ENCODE peak calls at places on chromosomes 11 and 22, in four cellular contexts. A is heart left ventricle, B is body of pancreas, G is upper lobe of right lung. T is an unnamed sample.

GRCh38 chr11:72965672-72966071 is 151.5 kb downstream of the ATG16L2 start:
- DNase-seq in A (no peak), B (no peak), G (no peak), T (no peak)

GRCh38 chr11:75333022-75333806 is 18.2 kb downstream of the ARRB1 start:
- DNase-seq in A (no peak), B (no peak), G (no peak), T (no peak)

GRCh38 chr11:114354076-114354475 is 46.2 kb downstream of the C11orf71 start:
- DNase-seq in A (no peak), B (no peak), G (no peak), T (no peak)

GRCh38 chr11:118241191-118242098 is 10.7 kb downstream of the MPZL3 start:
- DNase-seq in A (no peak), B (peak; percentile 40), G (no peak), T (peak; percentile 57)

GRCh38 chr11:116339306-116339705 is 433.5 kb downstream of the BUD13 start:
- DNase-seq in A (no peak), B (no peak), G (no peak), T (no peak)

GRCh38 chr11:44446341-44446712 is 119.1 kb upstream of the CD82 start:
- DNase-seq in A (no peak), B (no peak), G (no peak), T (no peak)

GRCh38 chr22:24969588-24970301 is 17.2 kb downstream of the KIAA1671 start:
- DNase-seq in A (peak; percentile 80), B (no peak), G (no peak), T (no peak)

GRCh38 chr11:57426439-57426753 is 525 bp downstream of the SLC43A3 start:
- DNase-seq in A (no peak), B (peak; percentile 48), G (no peak), T (no peak)

GRCh38 chr11:65524747-65525658 is at the start of gene SCYL1:
- DNase-seq in A (peak; percentile 86), B (peak; percentile 81), G (peak; percentile 91), T (no peak)

GRCh38 chr11:28757725-28758515 is 649.7 kb downstream of the METTL15 start:
- DNase-seq in A (no peak), B (no peak), G (no peak), T (no peak)

GRCh38 chr11:64306876-64307622 is 1.7 kb downstream of the ESRRA start:
- DNase-seq in A (peak; percentile 57), B (peak; percentile 71), G (peak; percentile 86), T (no peak)

GRCh38 chr11:119322360-119322739 is 5.4 kb upstream of the MCAM start:
- DNase-seq in A (no peak), B (no peak), G (no peak), T (no peak)

GRCh38 chr11:77593883-77594282 is 4.1 kb downstream of the AQP11 start:
- DNase-seq in A (no peak), B (no peak), G (no peak), T (no peak)

GRCh38 chr22:27531782-27532530 is 269.6 kb downstream of the MN1 start:
- DNase-seq in A (no peak), B (no peak), G (no peak), T (no peak)

GRCh38 chr11:31722754-31723153 is 88.4 kb downstream of the PAX6 start:
- DNase-seq in A (no peak), B (no peak), G (no peak), T (no peak)

GRCh38 chr11:6695377-6695776 is 12.2 kb upstream of the MRPL17 start:
- DNase-seq in A (no peak), B (no peak), G (no peak), T (no peak)

GRCh38 chr11:69014084-69014935 is 1.3 kb upstream of the MRGPRF start:
- DNase-seq in A (peak; percentile 85), B (no peak), G (no peak), T (no peak)

GRCh38 chr11:119417726-119418540 is 5.0 kb downstream of the THY1 start:
- DNase-seq in A (no peak), B (no peak), G (no peak), T (no peak)

GRCh38 chr11:130042093-130042591 is 27.6 kb upstream of the APLP2 start:
- DNase-seq in A (no peak), B (no peak), G (no peak), T (no peak)

GRCh38 chr11:6229911-6230310 is 4.5 kb downstream of the FHIP1B start:
- DNase-seq in A (no peak), B (no peak), G (no peak), T (no peak)

GRCh38 chr11:118910309-118911112 is 15.2 kb downstream of the BCL9L start:
- DNase-seq in A (peak; percentile 88), B (peak; percentile 72), G (peak; percentile 91), T (no peak)

GRCh38 chr11:62539238-62539925 is 7.2 kb downstream of the AHNAK start:
- DNase-seq in A (peak; percentile 69), B (peak; percentile 37), G (peak; percentile 82), T (no peak)

GRCh38 chr11:126411971-126412381 is 56.5 kb downstream of the ST3GAL4 start:
- DNase-seq in A (peak; percentile 82), B (no peak), G (no peak), T (no peak)
- TF ChIP-seq CTCF in A (no peak), B (no peak), G (peak; percentile 20), T (no peak)

GRCh38 chr11:110886241-110886640 is 174.0 kb upstream of the ARHGAP20 start:
- DNase-seq in A (no peak), B (no peak), G (no peak), T (no peak)

GRCh38 chr11:110878513-110878912 is 166.3 kb upstream of the ARHGAP20 start:
- DNase-seq in A (no peak), B (no peak), G (no peak), T (no peak)

DNA sequence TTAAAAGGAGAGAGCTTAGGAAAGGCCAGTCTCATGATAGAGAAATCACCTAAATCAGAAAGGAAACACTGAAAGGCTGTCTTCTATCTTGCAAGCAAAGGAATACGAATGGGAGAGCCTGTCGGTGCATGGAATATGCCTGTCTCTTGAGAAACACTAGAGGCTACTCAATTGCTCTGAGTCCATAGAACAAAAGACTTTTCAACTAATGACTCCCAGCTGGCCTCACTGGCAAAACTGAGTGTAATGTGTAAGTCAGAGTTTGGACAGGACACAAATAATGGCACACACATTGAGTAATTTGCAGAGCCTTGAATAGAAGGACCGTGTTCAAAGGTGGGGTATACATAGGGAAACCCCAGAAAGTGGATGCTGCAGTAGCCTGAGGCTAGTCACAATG is 171.0 kb upstream of the ARHGAP20 start:
- DNase-seq in A (no peak), B (no peak), G (no peak), T (no peak)
- H3K4me3 ChIP-seq in A (no peak overlapping the region), B (no peak overlapping the region), G (no peak overlapping the region), T (no peak overlapping the region)

GRCh38 chr11:48123249-48123875 is 93.2 kb upstream of the OR4B1 start:
- DNase-seq in A (no peak), B (no peak), G (no peak), T (no peak)
- TF ChIP-seq CTCF in A (no peak), B (no peak), G (no peak), T (no peak)

GRCh38 chr11:76459846-76460245 is 15.0 kb downstream of the EMSY start:
- DNase-seq in A (no peak), B (no peak), G (no peak), T (no peak)
- H3K4me3 ChIP-seq in A (no peak overlapping the region), B (no peak overlapping the region), G (no peak overlapping the region), T (no peak overlapping the region)

GRCh38 chr11:125426818-125427528 is 69.1 kb downstream of the FEZ1 start:
- DNase-seq in A (no peak), B (no peak), G (peak; percentile 30), T (no peak)

GRCh38 chr11:125425601-125426000 is 70.5 kb downstream of the FEZ1 start:
- DNase-seq in A (peak; percentile 87), B (no peak), G (no peak), T (no peak)

GRCh38 chr11:125428486-125429173 is 67.4 kb downstream of the FEZ1 start:
- DNase-seq in A (no peak), B (no peak), G (no peak), T (no peak)

GRCh38 chr11:125418396-125418795 is 77.7 kb downstream of the FEZ1 start:
- DNase-seq in A (no peak), B (no peak), G (no peak), T (no peak)

DNA sequence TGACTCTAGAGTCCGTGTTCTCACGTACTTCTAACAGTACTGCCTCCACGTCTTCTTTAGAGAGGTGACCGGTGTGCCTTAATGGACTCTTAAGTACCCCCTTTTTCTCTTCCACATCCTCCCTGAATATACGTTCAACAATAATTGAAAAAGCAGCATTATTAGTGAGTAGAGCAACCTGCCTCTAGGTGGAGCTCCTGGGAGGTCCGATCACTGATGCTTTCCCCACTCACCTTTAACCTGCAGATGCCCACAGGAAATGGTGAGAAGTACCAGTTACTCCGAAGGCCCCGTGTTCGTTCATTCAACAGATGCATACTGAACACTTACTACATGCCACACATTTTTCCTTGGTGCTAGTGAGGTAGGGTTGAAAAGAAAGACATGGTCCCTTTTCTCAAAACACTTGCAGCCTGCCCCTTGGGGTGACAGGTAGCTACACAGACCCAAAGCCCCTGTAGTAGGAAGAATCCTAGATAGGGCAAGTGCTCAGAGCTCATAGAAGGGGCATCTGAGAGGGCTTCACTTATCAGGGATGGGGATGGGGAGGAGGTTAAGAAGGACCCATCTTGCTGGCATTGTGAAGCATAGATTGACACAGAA is 72.7 kb downstream of the FEZ1 start:
- DNase-seq in A (no peak), B (peak; percentile 14), G (no peak), T (no peak)
- TF ChIP-seq CTCF in A (no peak), B (peak; percentile 29), G (peak; percentile 30), T (peak; percentile 72)

GRCh38 chr22:23277583-23278295 is 97.4 kb downstream of the BCR start:
- DNase-seq in A (no peak), B (no peak), G (no peak), T (no peak)
- H3K4me3 ChIP-seq in A (no peak overlapping the region), B (no peak overlapping the region), G (no peak overlapping the region), T (no peak overlapping the region)

GRCh38 chr22:50547231-50547851 is 1.6 kb downstream of the KLHDC7B start:
- DNase-seq in A (no peak), B (no peak), G (peak; percentile 64), T (no peak)

GRCh38 chr22:50546326-50547230 is 879 bp downstream of the KLHDC7B start:
- DNase-seq in A (no peak), B (no peak), G (peak; percentile 64), T (no peak)

GRCh38 chr22:50544078-50544745 is 1.5 kb upstream of the KLHDC7B start:
- DNase-seq in A (peak; percentile 84), B (peak; percentile 82), G (peak; percentile 93), T (no peak)

GRCh38 chr22:50544746-50545253 is 899 bp upstream of the KLHDC7B start:
- DNase-seq in A (peak; percentile 27), B (peak; percentile 46), G (peak; percentile 86), T (no peak)

DNA sequence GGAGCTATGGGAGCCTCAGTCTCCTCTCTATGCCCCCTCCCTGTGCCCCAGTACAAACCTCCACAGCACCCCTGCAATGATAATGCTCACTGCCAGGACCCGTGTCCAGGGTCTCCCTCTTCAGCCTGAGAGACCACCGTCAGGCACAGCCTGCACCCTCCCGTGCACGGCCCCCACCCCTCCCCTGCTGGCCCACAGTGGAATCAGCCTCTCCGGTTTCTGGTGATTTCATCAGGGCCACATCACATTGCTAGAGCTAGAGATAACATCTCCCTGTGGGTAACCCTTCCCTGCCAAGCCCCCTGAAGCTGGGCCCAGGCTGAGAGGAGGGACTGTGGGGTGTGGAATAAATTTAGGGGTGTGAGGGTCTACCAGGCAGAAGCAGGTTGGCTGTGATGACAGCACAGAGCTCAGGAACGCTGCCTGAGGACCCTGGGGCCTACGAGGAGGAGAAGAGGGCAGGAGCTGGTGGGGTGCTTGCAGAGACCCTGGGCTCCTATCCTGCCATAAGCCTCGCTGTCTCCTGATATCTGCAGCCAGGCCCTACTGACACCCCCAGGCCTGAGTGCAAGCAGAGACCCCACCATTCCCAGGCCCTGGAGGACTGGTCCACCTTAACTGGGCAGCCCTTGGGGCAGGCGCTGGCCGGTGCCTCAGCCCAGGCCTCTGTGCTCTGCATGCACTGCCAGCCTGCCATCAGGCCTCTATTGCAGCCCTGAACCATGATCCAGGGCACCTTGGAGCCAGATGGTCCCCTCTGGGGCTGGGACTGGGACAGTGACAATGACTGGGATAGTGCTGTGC is at the start of gene KLHDC7B:
- DNase-seq in A (no peak), B (no peak), G (no peak), T (no peak)
- TF ChIP-seq CTCF in A (no peak), B (no peak), G (no peak), T (peak; percentile 31)

T was measured in GM12864.